ENCODE peak calls at places on chromosomes 4 and X, in nine cellular contexts. One of them, this sample, is unnamed.

GRCh38 chr4:40395908-40396806 is 61.0 kb downstream of the CHRNA9 start:
- DNase-seq in hypothalamus: no peak
- DNase-seq in neuronal stem cell: no peak
- DNase-seq in AG09309: no peak
- DNase-seq in brain microvascular endothelial cell: no peak
- DNase-seq in psoas muscle: peak
- DNase-seq in activated gamma-delta T cell treated with anti-CD3 and anti-CD28 coated beads, Interleukin-2, amount 50 U/mL, for 16 hours: no peak
- DNase-seq in AG20443: no peak
- DNase-seq in upper lobe of right lung: peak
- DNase-seq in this sample: no peak

GRCh38 chrX:141185366-141185765 is 8.4 kb upstream of the LDOC1 start:
- DNase-seq in hypothalamus: no peak
- DNase-seq in neuronal stem cell: no peak
- DNase-seq in AG09309: no peak
- DNase-seq in brain microvascular endothelial cell: no peak
- DNase-seq in psoas muscle: no peak
- DNase-seq in activated gamma-delta T cell treated with anti-CD3 and anti-CD28 coated beads, Interleukin-2, amount 50 U/mL, for 16 hours: no peak
- DNase-seq in AG20443: no peak
- DNase-seq in upper lobe of right lung: no peak
- DNase-seq in this sample: no peak

GRCh38 chrX:25344191-25344936 is 328.6 kb upstream of the ARX start:
- DNase-seq in hypothalamus: peak
- DNase-seq in neuronal stem cell: no peak
- DNase-seq in AG09309: no peak
- DNase-seq in brain microvascular endothelial cell: no peak
- DNase-seq in psoas muscle: no peak
- DNase-seq in activated gamma-delta T cell treated with anti-CD3 and anti-CD28 coated beads, Interleukin-2, amount 50 U/mL, for 16 hours: no peak
- DNase-seq in AG20443: no peak
- DNase-seq in upper lobe of right lung: no peak
- DNase-seq in this sample: no peak

GRCh38 chr4:45063701-45064100 is 337.3 kb upstream of the GNPDA2 start:
- DNase-seq in hypothalamus: no peak
- DNase-seq in neuronal stem cell: no peak
- DNase-seq in AG09309: no peak
- DNase-seq in brain microvascular endothelial cell: no peak
- DNase-seq in psoas muscle: no peak
- DNase-seq in activated gamma-delta T cell treated with anti-CD3 and anti-CD28 coated beads, Interleukin-2, amount 50 U/mL, for 16 hours: no peak
- DNase-seq in AG20443: no peak
- DNase-seq in upper lobe of right lung: no peak
- DNase-seq in this sample: no peak

GRCh38 chr4:23938796-23939195 is 48.9 kb upstream of the PPARGC1A start:
- DNase-seq in hypothalamus: no peak
- DNase-seq in neuronal stem cell: no peak
- DNase-seq in AG09309: no peak
- DNase-seq in brain microvascular endothelial cell: no peak
- DNase-seq in psoas muscle: no peak
- DNase-seq in activated gamma-delta T cell treated with anti-CD3 and anti-CD28 coated beads, Interleukin-2, amount 50 U/mL, for 16 hours: no peak
- DNase-seq in AG20443: no peak
- DNase-seq in upper lobe of right lung: no peak
- DNase-seq in this sample: no peak

GRCh38 chrX:34810364-34810763 is 132.2 kb upstream of the FAM47B start:
- DNase-seq in hypothalamus: no peak
- DNase-seq in neuronal stem cell: no peak
- DNase-seq in AG09309: no peak
- DNase-seq in brain microvascular endothelial cell: no peak
- DNase-seq in psoas muscle: no peak
- DNase-seq in activated gamma-delta T cell treated with anti-CD3 and anti-CD28 coated beads, Interleukin-2, amount 50 U/mL, for 16 hours: no peak
- DNase-seq in AG20443: peak
- DNase-seq in upper lobe of right lung: no peak
- DNase-seq in this sample: no peak

GRCh38 chr4:52836653-52837052 is 25.5 kb upstream of the RASL11B start:
- DNase-seq in hypothalamus: no peak
- DNase-seq in neuronal stem cell: no peak
- DNase-seq in AG09309: peak
- DNase-seq in brain microvascular endothelial cell: no peak
- DNase-seq in psoas muscle: no peak
- DNase-seq in activated gamma-delta T cell treated with anti-CD3 and anti-CD28 coated beads, Interleukin-2, amount 50 U/mL, for 16 hours: no peak
- DNase-seq in AG20443: peak
- DNase-seq in upper lobe of right lung: no peak
- DNase-seq in this sample: no peak

GRCh38 chr4:152885185-152885584 is 50.9 kb upstream of the FHDC1 start:
- DNase-seq in hypothalamus: no peak
- DNase-seq in neuronal stem cell: peak
- DNase-seq in AG09309: no peak
- DNase-seq in brain microvascular endothelial cell: no peak
- DNase-seq in psoas muscle: no peak
- DNase-seq in activated gamma-delta T cell treated with anti-CD3 and anti-CD28 coated beads, Interleukin-2, amount 50 U/mL, for 16 hours: no peak
- DNase-seq in AG20443: no peak
- DNase-seq in upper lobe of right lung: no peak
- DNase-seq in this sample: no peak

GRCh38 chrX:50707376-50707775 is 106.6 kb downstream of the SHROOM4 start:
- DNase-seq in hypothalamus: no peak
- DNase-seq in neuronal stem cell: no peak
- DNase-seq in AG09309: no peak
- DNase-seq in brain microvascular endothelial cell: no peak
- DNase-seq in psoas muscle: no peak
- DNase-seq in activated gamma-delta T cell treated with anti-CD3 and anti-CD28 coated beads, Interleukin-2, amount 50 U/mL, for 16 hours: no peak
- DNase-seq in AG20443: no peak
- DNase-seq in upper lobe of right lung: no peak
- DNase-seq in this sample: no peak

GRCh38 chr4:113683143-113683542 is 78.4 kb downstream of the CAMK2D start:
- DNase-seq in hypothalamus: peak
- DNase-seq in neuronal stem cell: no peak
- DNase-seq in AG09309: no peak
- DNase-seq in brain microvascular endothelial cell: no peak
- DNase-seq in psoas muscle: no peak
- DNase-seq in activated gamma-delta T cell treated with anti-CD3 and anti-CD28 coated beads, Interleukin-2, amount 50 U/mL, for 16 hours: peak
- DNase-seq in AG20443: no peak
- DNase-seq in upper lobe of right lung: no peak
- DNase-seq in this sample: no peak

GRCh38 chr4:138908134-138908533 is 107.4 kb upstream of the NOCT start:
- DNase-seq in hypothalamus: no peak
- DNase-seq in neuronal stem cell: no peak
- DNase-seq in AG09309: no peak
- DNase-seq in brain microvascular endothelial cell: no peak
- DNase-seq in psoas muscle: no peak
- DNase-seq in activated gamma-delta T cell treated with anti-CD3 and anti-CD28 coated beads, Interleukin-2, amount 50 U/mL, for 16 hours: no peak
- DNase-seq in AG20443: no peak
- DNase-seq in upper lobe of right lung: no peak
- DNase-seq in this sample: no peak

GRCh38 chrX:28229217-28229616 is 248.0 kb upstream of the DCAF8L1 start:
- DNase-seq in hypothalamus: no peak
- DNase-seq in neuronal stem cell: no peak
- DNase-seq in AG09309: no peak
- DNase-seq in brain microvascular endothelial cell: no peak
- DNase-seq in psoas muscle: no peak
- DNase-seq in activated gamma-delta T cell treated with anti-CD3 and anti-CD28 coated beads, Interleukin-2, amount 50 U/mL, for 16 hours: no peak
- DNase-seq in AG20443: no peak
- DNase-seq in upper lobe of right lung: no peak
- DNase-seq in this sample: no peak

GRCh38 chrX:9071031-9071650 is 37.2 kb upstream of the FAM9B start:
- DNase-seq in hypothalamus: no peak
- DNase-seq in neuronal stem cell: no peak
- DNase-seq in AG09309: no peak
- DNase-seq in brain microvascular endothelial cell: peak
- DNase-seq in psoas muscle: no peak
- DNase-seq in activated gamma-delta T cell treated with anti-CD3 and anti-CD28 coated beads, Interleukin-2, amount 50 U/mL, for 16 hours: no peak
- DNase-seq in AG20443: peak
- DNase-seq in upper lobe of right lung: no peak
- DNase-seq in this sample: no peak

GRCh38 chr4:83208776-83209365 is 75.7 kb downstream of the COQ2 start:
- DNase-seq in hypothalamus: no peak
- DNase-seq in neuronal stem cell: no peak
- DNase-seq in AG09309: no peak
- DNase-seq in brain microvascular endothelial cell: no peak
- DNase-seq in psoas muscle: no peak
- DNase-seq in activated gamma-delta T cell treated with anti-CD3 and anti-CD28 coated beads, Interleukin-2, amount 50 U/mL, for 16 hours: no peak
- DNase-seq in AG20443: peak
- DNase-seq in upper lobe of right lung: no peak
- DNase-seq in this sample: no peak

GRCh38 chrX:153468008-153468580 is 2.3 kb downstream of the HAUS7 start:
- DNase-seq in hypothalamus: no peak
- DNase-seq in neuronal stem cell: no peak
- DNase-seq in AG09309: no peak
- DNase-seq in brain microvascular endothelial cell: no peak
- DNase-seq in psoas muscle: no peak
- DNase-seq in activated gamma-delta T cell treated with anti-CD3 and anti-CD28 coated beads, Interleukin-2, amount 50 U/mL, for 16 hours: no peak
- DNase-seq in AG20443: no peak
- DNase-seq in upper lobe of right lung: no peak
- DNase-seq in this sample: no peak

GRCh38 chr4:137601924-137602323 is 69.6 kb upstream of the PCDH18 start:
- DNase-seq in hypothalamus: no peak
- DNase-seq in neuronal stem cell: no peak
- DNase-seq in AG09309: no peak
- DNase-seq in brain microvascular endothelial cell: no peak
- DNase-seq in psoas muscle: no peak
- DNase-seq in activated gamma-delta T cell treated with anti-CD3 and anti-CD28 coated beads, Interleukin-2, amount 50 U/mL, for 16 hours: no peak
- DNase-seq in AG20443: no peak
- DNase-seq in upper lobe of right lung: no peak
- DNase-seq in this sample: no peak

GRCh38 chrX:19739683-19740082 is 147.7 kb downstream of the SH3KBP1 start:
- DNase-seq in hypothalamus: peak
- DNase-seq in neuronal stem cell: peak
- DNase-seq in AG09309: peak
- DNase-seq in brain microvascular endothelial cell: peak
- DNase-seq in psoas muscle: peak
- DNase-seq in activated gamma-delta T cell treated with anti-CD3 and anti-CD28 coated beads, Interleukin-2, amount 50 U/mL, for 16 hours: peak
- DNase-seq in AG20443: peak
- DNase-seq in upper lobe of right lung: peak
- DNase-seq in this sample: peak

GRCh38 chrX:2819345-2820130 is 9.2 kb upstream of the GYG2 start:
- DNase-seq in hypothalamus: no peak
- DNase-seq in neuronal stem cell: no peak
- DNase-seq in AG09309: peak
- DNase-seq in brain microvascular endothelial cell: no peak
- DNase-seq in psoas muscle: no peak
- DNase-seq in activated gamma-delta T cell treated with anti-CD3 and anti-CD28 coated beads, Interleukin-2, amount 50 U/mL, for 16 hours: no peak
- DNase-seq in AG20443: peak
- DNase-seq in upper lobe of right lung: no peak
- DNase-seq in this sample: peak

GRCh38 chr4:16418814-16419213 is 192.5 kb upstream of the TAPT1 start:
- DNase-seq in hypothalamus: no peak
- DNase-seq in neuronal stem cell: no peak
- DNase-seq in AG09309: no peak
- DNase-seq in brain microvascular endothelial cell: peak
- DNase-seq in psoas muscle: no peak
- DNase-seq in activated gamma-delta T cell treated with anti-CD3 and anti-CD28 coated beads, Interleukin-2, amount 50 U/mL, for 16 hours: no peak
- DNase-seq in AG20443: no peak
- DNase-seq in upper lobe of right lung: no peak
- DNase-seq in this sample: no peak